ENCODE peak calls at places on chromosome 12, in four cellular contexts. One of them, this sample, is unnamed.
A peak's percentile ranks its signal among the peaks of the same experiment; 100 is the strongest.

GRCh38 chr12:94706250-94706661 is 55.9 kb upstream of the TMCC3 start:
- DNase-seq in body of pancreas: no peak
- DNase-seq in left lung: no peak
- DNase-seq in cardiac muscle cell: no peak
- DNase-seq in this sample: no peak

GRCh38 chr12:52708010-52708409 is 4.7 kb upstream of the KRT77 start:
- DNase-seq in body of pancreas: no peak
- DNase-seq in left lung: no peak
- DNase-seq in cardiac muscle cell: no peak
- DNase-seq in this sample: no peak

GRCh38 chr12:66960704-66961690 is 282.1 kb upstream of the GRIP1 start:
- DNase-seq in body of pancreas: no peak
- DNase-seq in left lung: no peak
- DNase-seq in cardiac muscle cell: no peak
- DNase-seq in this sample: peak; percentile 0

GRCh38 chr12:130716918-130717306 is 813 bp upstream of the RIMBP2 start:
- DNase-seq in body of pancreas: no peak
- DNase-seq in left lung: no peak
- DNase-seq in cardiac muscle cell: no peak
- DNase-seq in this sample: no peak

GRCh38 chr12:11545438-11546330 is 103.8 kb upstream of the ETV6 start:
- DNase-seq in body of pancreas: no peak
- DNase-seq in left lung: no peak
- DNase-seq in cardiac muscle cell: peak; percentile 69
- DNase-seq in this sample: no peak

GRCh38 chr12:3553221-3553620 is 62.2 kb downstream of the PRMT8 start:
- DNase-seq in body of pancreas: no peak
- DNase-seq in left lung: no peak
- DNase-seq in cardiac muscle cell: no peak
- DNase-seq in this sample: no peak

GRCh38 chr12:95548056-95548538 is 3.2 kb downstream of the USP44 start:
- DNase-seq in body of pancreas: peak; percentile 55
- DNase-seq in left lung: peak; percentile 82
- DNase-seq in cardiac muscle cell: peak; percentile 9
- DNase-seq in this sample: no peak

GRCh38 chr12:7131502-7131866 is 1.3 kb downstream of the CLSTN3 start:
- DNase-seq in body of pancreas: no peak
- DNase-seq in left lung: no peak
- DNase-seq in cardiac muscle cell: no peak
- DNase-seq in this sample: no peak

GRCh38 chr12:70692681-70693288 is 55.6 kb upstream of the PTPRB start:
- DNase-seq in body of pancreas: no peak
- DNase-seq in left lung: no peak
- DNase-seq in cardiac muscle cell: peak; percentile 59
- DNase-seq in this sample: peak; percentile 4

GRCh38 chr12:3117144-3117581 is 40.0 kb downstream of the TSPAN9 start:
- DNase-seq in body of pancreas: no peak
- DNase-seq in left lung: no peak
- DNase-seq in cardiac muscle cell: peak; percentile 90
- DNase-seq in this sample: peak; percentile 95

GRCh38 chr12:9351136-9351535 is 142.9 kb upstream of the PZP start:
- DNase-seq in body of pancreas: no peak
- DNase-seq in left lung: no peak
- DNase-seq in cardiac muscle cell: no peak
- DNase-seq in this sample: no peak

GRCh38 chr12:37720846-37721245 is 595.7 kb upstream of the ALG10B start:
- DNase-seq in body of pancreas: no peak
- DNase-seq in left lung: no peak
- DNase-seq in cardiac muscle cell: no peak
- DNase-seq in this sample: no peak

GRCh38 chr12:133165776-133166175 is 15.5 kb upstream of the ZNF268 start:
- DNase-seq in body of pancreas: no peak
- DNase-seq in left lung: no peak
- DNase-seq in cardiac muscle cell: no peak
- DNase-seq in this sample: no peak
- H3K4me3 ChIP-seq in body of pancreas: no peak overlapping the region
- H3K4me3 ChIP-seq in left lung: no peak overlapping the region
- H3K4me3 ChIP-seq in cardiac muscle cell: no peak overlapping the region
- H3K4me3 ChIP-seq in this sample: no peak overlapping the region

GRCh38 chr12:26318661-26319068 is 123.3 kb downstream of the SSPN start:
- DNase-seq in body of pancreas: no peak
- DNase-seq in left lung: no peak
- DNase-seq in cardiac muscle cell: peak; percentile 79
- DNase-seq in this sample: peak; percentile 89
- H3K4me3 ChIP-seq in body of pancreas: no peak overlapping the region
- H3K4me3 ChIP-seq in left lung: no peak overlapping the region
- H3K4me3 ChIP-seq in cardiac muscle cell: no peak overlapping the region
- H3K4me3 ChIP-seq in this sample: no peak overlapping the region

GRCh38 chr12:123895477-123895876 is 77.2 kb downstream of the CCDC92 start:
- DNase-seq in body of pancreas: no peak
- DNase-seq in left lung: no peak
- DNase-seq in cardiac muscle cell: no peak
- DNase-seq in this sample: no peak
- H3K4me3 ChIP-seq in body of pancreas: no peak overlapping the region
- H3K4me3 ChIP-seq in left lung: no peak overlapping the region
- H3K4me3 ChIP-seq in cardiac muscle cell: no peak overlapping the region
- H3K4me3 ChIP-seq in this sample: no peak overlapping the region

DNA sequence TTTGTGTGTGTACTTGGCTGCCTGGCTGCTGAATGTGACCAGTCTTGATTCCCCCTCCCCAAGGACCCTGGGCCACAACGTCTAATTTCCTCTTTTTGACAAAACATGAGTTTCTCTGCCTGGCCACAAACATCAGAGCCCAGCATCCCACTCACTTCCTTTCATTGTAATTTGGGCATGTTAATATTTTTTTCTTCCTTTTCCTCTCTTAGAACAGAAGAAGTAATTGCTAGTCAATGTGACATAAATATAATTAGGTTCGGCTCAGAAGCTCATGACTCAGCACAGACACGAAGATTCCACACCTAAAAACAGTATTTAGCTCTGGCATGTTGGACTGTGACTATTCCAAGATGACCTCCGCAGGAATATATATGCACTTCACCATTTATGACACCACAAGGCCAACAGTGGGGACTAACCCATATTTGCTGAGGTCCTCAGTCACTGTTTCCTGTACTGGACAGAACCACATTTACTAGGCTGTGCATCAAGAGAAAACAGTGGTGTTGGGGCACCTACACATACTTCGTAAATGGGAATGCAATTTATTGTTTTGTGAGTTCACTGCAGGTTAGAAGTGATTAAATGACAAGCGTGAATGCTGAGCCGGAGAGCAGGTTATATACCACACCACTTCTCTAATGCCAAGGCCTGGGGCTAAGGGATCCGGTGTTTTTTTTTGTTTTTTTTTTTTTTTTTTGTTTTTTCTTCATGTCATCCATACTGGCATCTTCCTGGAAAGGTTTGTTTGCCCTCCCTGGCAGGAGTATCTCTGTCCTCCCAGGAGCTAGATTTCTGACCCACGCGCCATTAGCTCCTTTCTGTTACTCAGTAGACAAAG is 4.2 kb downstream of the GSG1 start:
- DNase-seq in body of pancreas: no peak
- DNase-seq in left lung: no peak
- DNase-seq in cardiac muscle cell: peak; percentile 20
- DNase-seq in this sample: peak; percentile 26
- H3K4me3 ChIP-seq in body of pancreas: no peak overlapping the region
- H3K4me3 ChIP-seq in left lung: no peak overlapping the region
- H3K4me3 ChIP-seq in cardiac muscle cell: no peak overlapping the region
- H3K4me3 ChIP-seq in this sample: no peak overlapping the region

This sample was measured in fibroblast of villous mesenchyme.